ENCODE peak calls at places on chromosomes 2 and 18, in eight cellular contexts. L is fibroblast of the aortic adventitia; D is bronchial epithelial cell; W is CD8-positive, alpha-beta T cell; V is tibial artery; K is cardiac fibroblast; B is HCT116; U is neuronal stem cell. O is an unnamed sample.

GRCh38 chr18:38481576-38481975 is 916.0 kb upstream of the CELF4 start:
- DNase-seq in L (no peak), D (no peak), W (no peak), V (no peak), K (no peak), B (no peak), U (no peak), O (no peak)

GRCh38 chr2:227349989-227350648 is 25.1 kb downstream of the MFF start:
- DNase-seq in L (no peak), D (no peak), W (no peak), V (no peak), K (no peak), B (no peak), U (no peak), O (no peak)

GRCh38 chr2:180980943-180981898 is 816 bp downstream of the UBE2E3 start:
- DNase-seq in L (peak; percentile 48), D (peak; percentile 47), W (peak; percentile 56), V (no peak), K (peak; percentile 39), B (no peak), U (peak; percentile 23), O (peak; percentile 54)

GRCh38 chr2:147364597-147364996 is 480.2 kb upstream of the ACVR2A start:
- DNase-seq in L (no peak), D (no peak), W (no peak), V (no peak), K (no peak), B (no peak), U (no peak), O (no peak)

GRCh38 chr2:283996-284794 is 3.7 kb downstream of the ALKAL2 start:
- DNase-seq in L (no peak), D (no peak), W (no peak), V (no peak), K (no peak), B (no peak), U (no peak), O (no peak)

GRCh38 chr18:39647627-39648502 is 2082.3 kb upstream of the CELF4 start:
- DNase-seq in L (peak; percentile 79), D (peak; percentile 86), W (no peak), V (no peak), K (peak; percentile 92), B (peak; percentile 42), U (no peak), O (peak; percentile 94)

GRCh38 chr2:132403176-132403575 is 13.4 kb upstream of the GPR39 start:
- DNase-seq in L (no peak), D (no peak), W (no peak), V (no peak), K (no peak), B (no peak), U (no peak), O (no peak)

GRCh38 chr18:13159579-13159978 is 59.0 kb upstream of the LDLRAD4 start:
- DNase-seq in L (peak; percentile 74), D (peak; percentile 64), W (no peak), V (no peak), K (peak; percentile 82), B (peak; percentile 44), U (peak; percentile 46), O (peak; percentile 74)

GRCh38 chr2:134539946-134540345 is 178.9 kb downstream of the TMEM163 start:
- DNase-seq in L (no peak), D (no peak), W (no peak), V (no peak), K (no peak), B (no peak), U (no peak), O (no peak)

GRCh38 chr18:45722899-45723298 is 1.1 kb upstream of the SLC14A1 start:
- DNase-seq in L (peak; percentile 68), D (peak; percentile 73), W (peak; percentile 77), V (peak; percentile 82), K (peak; percentile 68), B (peak; percentile 57), U (peak; percentile 31), O (peak; percentile 82)

GRCh38 chr2:86371482-86372002 is 34.1 kb upstream of the REEP1 start:
- DNase-seq in L (no peak), D (no peak), W (no peak), V (no peak), K (no peak), B (no peak), U (no peak), O (no peak)

GRCh38 chr2:86367501-86367778 is 30.0 kb upstream of the REEP1 start:
- DNase-seq in L (no peak), D (no peak), W (no peak), V (no peak), K (no peak), B (no peak), U (no peak), O (no peak)

GRCh38 chr2:86366651-86367500 is 29.4 kb upstream of the REEP1 start:
- DNase-seq in L (no peak), D (no peak), W (no peak), V (no peak), K (no peak), B (no peak), U (no peak), O (no peak)

GRCh38 chr2:86370579-86370978 is 33.2 kb upstream of the REEP1 start:
- DNase-seq in L (no peak), D (no peak), W (no peak), V (no peak), K (no peak), B (no peak), U (no peak), O (no peak)

DNA sequence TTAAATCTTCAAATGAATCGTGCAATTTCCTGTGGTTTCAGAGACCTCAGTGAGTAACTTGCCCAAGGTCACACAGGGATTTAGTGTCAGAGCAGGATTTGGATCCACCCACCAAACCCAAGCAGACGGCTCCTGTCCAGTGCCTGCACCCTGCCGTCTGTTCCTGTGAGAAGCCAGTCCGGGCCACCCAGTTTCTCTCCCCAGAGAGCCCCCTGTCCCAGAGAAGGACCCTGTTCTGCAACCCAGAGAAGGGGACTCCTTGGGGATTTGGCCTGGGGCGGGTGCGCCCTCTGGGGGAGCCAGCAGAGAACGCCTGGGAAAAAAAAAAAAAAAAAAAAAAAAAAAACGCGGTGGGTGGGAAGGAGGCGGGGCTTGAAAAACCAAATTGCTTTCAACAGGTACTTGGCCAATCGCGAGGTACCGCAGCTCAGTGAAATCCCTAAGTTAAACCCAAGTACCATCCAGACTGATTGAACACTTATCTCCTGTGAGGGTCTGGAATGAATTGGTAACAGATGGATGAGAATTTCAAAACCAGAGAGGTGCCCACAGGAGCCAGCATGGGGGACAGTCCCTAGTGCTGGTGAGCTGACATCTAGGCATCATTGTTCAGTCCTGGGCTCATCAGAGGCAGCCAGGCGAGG is 30.9 kb upstream of the REEP1 start:
- DNase-seq in L (peak; percentile 40), D (peak; percentile 42), W (peak; percentile 62), V (peak; percentile 67), K (peak; percentile 40), B (peak; percentile 33), U (peak; percentile 69), O (peak; percentile 61)
- H3K4me3 ChIP-seq in L (no peak overlapping the region), D (no peak overlapping the region), W (peak overlapping the region; percentile 13), V (no peak overlapping the region), K (peak overlapping the region; percentile 24), B (no peak overlapping the region), U (no peak overlapping the region), O (no peak overlapping the region)

DNA sequence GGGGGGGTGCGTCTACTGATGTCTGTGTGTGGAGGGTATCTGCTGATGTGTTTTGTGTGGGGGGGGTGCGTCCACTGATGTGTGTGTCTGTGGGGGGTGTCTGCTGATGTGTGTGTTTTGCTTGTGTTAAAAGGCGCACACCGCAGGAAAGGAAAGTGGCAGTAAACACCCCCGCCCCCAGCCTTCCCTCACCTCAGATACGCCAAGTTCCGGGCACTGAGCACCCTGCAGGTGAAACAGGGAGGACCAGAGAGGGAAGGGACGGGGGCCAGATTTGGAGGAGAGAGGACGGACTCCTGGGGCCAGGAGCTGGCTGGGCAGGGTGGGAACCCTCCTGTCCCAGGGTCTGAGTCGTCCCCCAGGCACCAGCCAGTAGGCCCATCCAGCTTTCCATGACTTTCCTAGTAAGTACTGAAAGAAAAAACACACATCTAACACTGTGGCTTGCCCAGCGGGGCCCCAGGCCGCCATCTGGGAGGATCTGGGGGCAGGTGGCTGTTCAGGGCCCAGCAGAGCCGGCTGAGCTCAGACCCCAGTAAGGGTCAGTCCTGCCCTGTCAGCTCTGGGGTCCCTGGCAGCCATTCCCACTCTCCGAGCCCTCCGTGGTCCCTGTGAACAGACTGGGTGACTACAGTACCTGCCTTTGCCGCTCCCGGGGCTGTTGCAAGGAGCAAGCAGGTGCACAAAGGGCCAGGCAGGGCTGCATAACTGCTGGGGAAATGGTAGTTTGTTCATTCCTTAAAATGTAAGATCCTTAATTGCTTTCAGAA is 126.9 kb downstream of the NFATC1 start:
- DNase-seq in L (no peak), D (no peak), W (peak; percentile 75), V (peak; percentile 59), K (no peak), B (no peak), U (no peak), O (no peak)
- H3K4me3 ChIP-seq in L (no peak overlapping the region), D (no peak overlapping the region), W (peak overlapping the region; percentile 48), V (no peak overlapping the region), K (no peak overlapping the region), B (no peak overlapping the region), U (no peak overlapping the region), O (no peak overlapping the region)

GRCh38 chr2:68423966-68424650 is 43.0 kb downstream of the FBXO48 start:
- DNase-seq in L (no peak), D (peak; percentile 15), W (no peak), V (no peak), K (no peak), B (no peak), U (no peak), O (no peak)
- H3K4me3 ChIP-seq in L (no peak overlapping the region), D (no peak overlapping the region), W (no peak overlapping the region), V (no peak overlapping the region), K (no peak overlapping the region), B (no peak overlapping the region), U (no peak overlapping the region), O (no peak overlapping the region)

GRCh38 chr2:44774826-44775492 is 166.5 kb upstream of the SIX3 start:
- DNase-seq in L (no peak), D (no peak), W (no peak), V (no peak), K (no peak), B (no peak), U (no peak), O (no peak)

GRCh38 chr2:44778221-44778654 is 163.3 kb upstream of the SIX3 start:
- DNase-seq in L (no peak), D (no peak), W (no peak), V (no peak), K (peak; percentile 15), B (no peak), U (peak; percentile 59), O (no peak)

GRCh38 chr2:44777542-44777941 is 164.0 kb upstream of the SIX3 start:
- DNase-seq in L (no peak), D (peak; percentile 20), W (no peak), V (no peak), K (no peak), B (no peak), U (no peak), O (no peak)

GRCh38 chr2:44778671-44779476 is 162.6 kb upstream of the SIX3 start:
- DNase-seq in L (no peak), D (no peak), W (no peak), V (no peak), K (no peak), B (no peak), U (peak; percentile 80), O (no peak)

DNA sequence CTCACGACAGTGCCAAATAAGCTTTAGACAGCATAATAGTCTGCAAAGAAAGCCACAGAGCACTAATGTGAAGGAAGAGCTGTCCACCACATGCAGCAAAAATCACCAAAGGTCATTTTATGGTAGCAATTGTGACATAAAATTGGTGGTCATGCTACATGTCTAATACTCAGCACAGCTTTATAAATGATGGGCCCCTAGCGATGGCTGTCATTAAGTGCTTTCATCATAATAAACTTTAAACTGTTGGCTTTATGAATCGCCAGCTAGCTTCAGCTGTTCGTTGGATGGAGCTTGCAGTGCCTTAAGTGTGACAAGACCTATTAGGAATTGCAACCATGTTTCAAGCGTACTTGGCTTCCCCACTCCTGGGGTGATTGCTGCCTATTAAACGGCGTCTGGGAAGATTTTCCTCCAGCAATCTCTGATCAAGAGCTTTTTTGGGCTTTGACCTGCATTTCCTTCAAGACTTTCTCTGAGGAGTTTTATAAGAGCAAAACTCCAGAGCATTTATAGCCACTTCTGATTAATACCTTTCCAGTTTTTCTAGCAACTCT is 164.5 kb upstream of the SIX3 start:
- DNase-seq in L (peak; percentile 8), D (no peak), W (no peak), V (no peak), K (no peak), B (no peak), U (no peak), O (no peak)
- H3K4me3 ChIP-seq in L (no peak overlapping the region), D (no peak overlapping the region), W (no peak overlapping the region), V (no peak overlapping the region), K (no peak overlapping the region), B (no peak overlapping the region), U (no peak overlapping the region), O (no peak overlapping the region)